ENCODE peak calls at places on chromosomes 7 and 10, in eight cellular contexts. R is neural progenitor cell, Z is GM23248, L is HCT116, E is GM23338, J is SK-N-SH, M is MM.1S, Q is OCI-LY7. D is an unnamed sample. For H3K79me2, the result is how much of the 10 kb centered on the place peaks cover.

GRCh38 chr10:97974526-97975525 is 55.6 kb downstream of the CRTAC1 start:
- DNase-seq in L (no peak), J (peak), R (peak), Z (no peak), E (peak), Q (no peak), M (no peak), D (no peak)

GRCh38 chr7:98559958-98560357 is 57.1 kb upstream of the NPTX2 start:
- DNase-seq in M (peak), R (peak), Z (no peak), Q (peak), E (peak), L (no peak), J (no peak), D (peak)

GRCh38 chr7:106640368-106641141 is 20.4 kb downstream of the CCDC71L start:
- DNase-seq in L (no peak), Q (no peak), R (no peak), Z (peak), E (no peak), M (no peak), J (no peak), D (no peak)

GRCh38 chr7:107563761-107564552 is at the start of the genes COG5 and DUS4L:
- DNase-seq in R (peak), Q (peak), E (peak), M (peak), J (peak), Z (peak), L (peak), D (peak)

GRCh38 chr7:139783647-139784385 is 6.0 kb upstream of the HIPK2 start:
- DNase-seq in Q (no peak), J (no peak), L (no peak), R (peak), Z (no peak), M (peak), E (peak), D (peak)

GRCh38 chr10:75408911-75409885 is 7.6 kb upstream of the ZNF503 start:
- DNase-seq in R (peak), Q (peak), Z (peak), J (peak), E (peak), M (peak), L (no peak), D (peak)

GRCh38 chr10:119309423-119309770 is 102.0 kb downstream of the GRK5 start:
- DNase-seq in E (no peak), L (no peak), R (no peak), Z (no peak), Q (peak), M (no peak), J (no peak), D (no peak)

GRCh38 chr7:131293018-131293417 is 34.7 kb upstream of the MKLN1 start:
- DNase-seq in L (no peak), M (no peak), E (no peak), J (no peak), R (no peak), Q (no peak), Z (peak), D (no peak)

GRCh38 chr7:40885503-40885902 is 750.7 kb downstream of the SUGCT start:
- DNase-seq in M (no peak), L (no peak), Z (peak), E (no peak), R (no peak), Q (no peak), J (no peak), D (peak)

GRCh38 chr7:123534383-123535260 is at the start of gene IQUB:
- DNase-seq in M (peak), J (peak), Q (peak), Z (peak), R (peak), E (peak), L (peak), D (peak)

GRCh38 chr10:58782876-58783859 is 270.5 kb downstream of the BICC1 start:
- DNase-seq in Q (no peak), R (no peak), M (no peak), Z (peak), L (no peak), J (no peak), E (no peak), D (peak)

GRCh38 chr7:155665957-155666287 is 21.5 kb downstream of the RBM33 start:
- DNase-seq in Q (no peak), L (no peak), M (no peak), E (no peak), Z (peak), R (no peak), J (no peak), D (peak)

GRCh38 chr10:28418069-28418468 is 114.8 kb upstream of the WAC start:
- DNase-seq in R (no peak), J (no peak), M (no peak), L (no peak), E (no peak), Z (no peak), Q (no peak), D (no peak)

GRCh38 chr7:145269418-145270161 is 433.7 kb upstream of the TPK1 start:
- DNase-seq in R (no peak), M (no peak), Q (no peak), L (no peak), J (no peak), E (no peak), Z (no peak), D (peak)

GRCh38 chr7:68789597-68789996 is 808.7 kb upstream of the AUTS2 start:
- DNase-seq in Z (no peak), Q (no peak), R (no peak), L (no peak), J (no peak), M (no peak), E (no peak), D (no peak)

GRCh38 chr7:68783671-68784070 is 814.6 kb upstream of the AUTS2 start:
- DNase-seq in M (no peak), L (no peak), Z (no peak), Q (no peak), R (no peak), E (no peak), J (no peak), D (no peak)

GRCh38 chr7:68787586-68787985 is 810.7 kb upstream of the AUTS2 start:
- DNase-seq in L (no peak), R (peak), J (no peak), Q (no peak), E (no peak), Z (no peak), M (no peak), D (no peak)

DNA sequence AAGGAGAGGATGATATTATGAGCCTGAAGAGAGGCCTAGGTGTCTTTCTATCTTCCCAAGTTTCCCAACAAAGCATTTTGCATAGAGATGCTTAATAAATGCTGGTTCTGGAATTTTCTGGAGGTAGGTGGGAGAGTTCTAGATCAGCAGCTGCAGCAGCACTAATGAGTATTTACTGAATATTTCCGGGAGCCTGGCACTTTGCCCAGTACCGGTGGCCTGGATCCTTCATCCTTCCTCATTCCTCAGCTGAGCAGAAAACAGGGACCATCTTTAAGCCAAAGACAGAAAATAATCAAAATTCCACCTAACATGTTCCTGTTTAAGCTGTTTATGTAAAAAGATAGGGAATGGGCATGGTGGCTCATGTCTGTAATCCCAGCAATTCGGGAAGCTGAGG is 813.2 kb upstream of the AUTS2 start:
- DNase-seq in Q (no peak), R (no peak), M (no peak), J (no peak), E (no peak), L (no peak), Z (no peak), D (no peak)
- TF ChIP-seq EZH2phosphoT487 in Q (no peak), R (no peak), M (no peak), J (no peak), E (no peak), L (no peak), Z (no peak), D (no peak)

GRCh38 chr7:6512892-6513291 is 38.4 kb downstream of the GRID2IP start:
- DNase-seq in Z (no peak), R (no peak), M (no peak), Q (no peak), L (no peak), J (no peak), E (no peak), D (no peak)
- H3K79me2 ChIP-seq in Z (under half), R (under half), M (under half), Q (under half), L (under half), J (under half), E (under half), D (under half)

GRCh38 chr10:107056160-107056559 is 108.3 kb downstream of the SORCS1 start:
- DNase-seq in E (no peak), M (no peak), R (no peak), Q (no peak), L (no peak), Z (no peak), J (no peak), D (no peak)

GRCh38 chr10:107054469-107055156 is 109.9 kb downstream of the SORCS1 start:
- DNase-seq in M (no peak), E (no peak), Z (no peak), J (no peak), L (no peak), R (no peak), Q (no peak), D (no peak)

GRCh38 chr10:107059058-107059457 is 105.4 kb downstream of the SORCS1 start:
- DNase-seq in Z (no peak), E (no peak), Q (no peak), M (no peak), J (no peak), L (no peak), R (no peak), D (no peak)

DNA sequence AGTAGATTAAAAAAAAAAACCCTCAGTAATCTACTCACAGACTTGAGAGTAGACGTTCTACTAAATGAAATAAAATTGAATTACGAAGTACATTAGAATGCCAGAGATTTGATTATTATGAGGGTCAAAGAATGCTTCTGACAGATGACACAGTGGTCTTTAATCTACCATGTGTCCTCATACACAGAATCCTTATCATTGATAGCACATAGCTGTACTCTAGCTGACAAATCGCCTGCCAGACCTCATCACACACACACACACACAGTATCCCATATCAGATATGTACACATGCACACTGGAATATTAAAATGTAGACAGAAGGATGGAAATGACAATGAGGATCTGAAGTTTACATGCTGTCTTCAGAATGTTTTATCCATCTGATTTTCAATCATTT is 104.6 kb downstream of the SORCS1 start:
- DNase-seq in R (no peak), Z (no peak), M (no peak), L (no peak), E (no peak), Q (no peak), J (peak), D (no peak)
- H2AFZ ChIP-seq in R (no peak), Z (no peak), M (no peak), L (no peak), E (no peak), Q (no peak), J (no peak), D (no peak)

DNA sequence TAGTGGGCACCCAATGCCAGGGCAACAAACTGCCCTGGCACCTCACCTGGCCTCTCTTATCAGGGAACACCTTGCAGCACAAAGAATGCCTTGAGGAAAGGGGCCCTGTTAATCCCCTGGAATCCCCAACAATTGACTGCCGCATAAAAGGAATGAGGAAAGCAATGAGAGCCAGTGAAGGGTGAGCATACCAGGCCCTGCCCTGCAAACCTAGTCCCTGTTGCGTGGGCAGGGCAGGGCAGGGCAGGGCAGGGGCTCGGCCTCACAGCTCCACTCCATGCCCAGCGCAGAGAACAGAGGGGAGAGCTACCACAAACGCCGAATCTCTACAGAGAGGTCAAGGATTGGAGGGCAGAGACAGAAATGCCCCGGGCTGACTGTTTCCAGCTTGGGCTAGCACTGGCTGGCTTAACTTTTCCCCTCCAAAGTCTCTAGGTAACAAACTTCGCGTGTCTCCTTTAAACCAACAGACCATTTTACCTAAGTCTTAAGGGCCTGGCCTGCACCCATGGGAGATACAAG is 1.1 kb downstream of the ANXA11 start:
- DNase-seq in E (peak), Z (peak), R (peak), Q (peak), J (no peak), L (no peak), M (no peak), D (peak)
- TF ChIP-seq EZH2phosphoT487 in E (no peak), Z (no peak), R (peak), Q (no peak), J (no peak), L (no peak), M (no peak), D (no peak)